ENCODE peak calls at places on chromosome 2, in four cellular contexts. One of them, this sample, is unnamed.

GRCh38 chr2:235621736-235622135 is 127.9 kb downstream of the AGAP1 start:
- DNase-seq in NAMALWA: no peak
- DNase-seq in SHP77: no peak
- DNase-seq in Panc1: no peak
- DNase-seq in this sample: no peak

GRCh38 chr2:28355521-28356094 is 37.0 kb upstream of the FOSL2 start:
- DNase-seq in SHP77: peak
- DNase-seq in Panc1: no peak
- DNase-seq in NAMALWA: no peak
- DNase-seq in this sample: no peak

GRCh38 chr2:3466966-3467365 is 52.4 kb downstream of the ADI1 start:
- DNase-seq in SHP77: no peak
- DNase-seq in Panc1: no peak
- DNase-seq in NAMALWA: no peak
- DNase-seq in this sample: no peak

GRCh38 chr2:235142588-235142987 is 190.8 kb downstream of the SH3BP4 start:
- DNase-seq in SHP77: no peak
- DNase-seq in NAMALWA: no peak
- DNase-seq in Panc1: no peak
- DNase-seq in this sample: no peak

GRCh38 chr2:8098952-8099582 is 582.8 kb upstream of the ID2 start:
- DNase-seq in Panc1: no peak
- DNase-seq in NAMALWA: no peak
- DNase-seq in SHP77: no peak
- DNase-seq in this sample: no peak

GRCh38 chr2:167127135-167127534 is 238.9 kb downstream of the XIRP2 start:
- DNase-seq in Panc1: no peak
- DNase-seq in NAMALWA: peak
- DNase-seq in SHP77: no peak
- DNase-seq in this sample: no peak

GRCh38 chr2:25430556-25430955 is 88.8 kb upstream of the DNMT3A start:
- DNase-seq in Panc1: no peak
- DNase-seq in SHP77: no peak
- DNase-seq in NAMALWA: no peak
- DNase-seq in this sample: no peak

GRCh38 chr2:23635666-23636340 is 250.8 kb downstream of the KLHL29 start:
- DNase-seq in NAMALWA: no peak
- DNase-seq in SHP77: no peak
- DNase-seq in Panc1: no peak
- DNase-seq in this sample: no peak

GRCh38 chr2:152453129-152453642 is 118.2 kb downstream of the FMNL2 start:
- DNase-seq in NAMALWA: no peak
- DNase-seq in SHP77: no peak
- DNase-seq in Panc1: no peak
- DNase-seq in this sample: no peak

GRCh38 chr2:188132385-188132784 is 159.3 kb upstream of the GULP1 start:
- DNase-seq in SHP77: peak
- DNase-seq in NAMALWA: no peak
- DNase-seq in Panc1: no peak
- DNase-seq in this sample: no peak

GRCh38 chr2:238857929-238858328 is 10.0 kb downstream of the TWIST2 start:
- DNase-seq in NAMALWA: peak
- DNase-seq in SHP77: no peak
- DNase-seq in Panc1: no peak
- DNase-seq in this sample: no peak

GRCh38 chr2:233542507-233542906 is 24.1 kb downstream of the USP40 start:
- DNase-seq in NAMALWA: no peak
- DNase-seq in SHP77: no peak
- DNase-seq in Panc1: no peak
- DNase-seq in this sample: no peak

GRCh38 chr2:240720686-240721595 is 29.3 kb downstream of the AQP12A start:
- DNase-seq in NAMALWA: no peak
- DNase-seq in SHP77: no peak
- DNase-seq in Panc1: no peak
- DNase-seq in this sample: no peak

GRCh38 chr2:174846218-174846617 is 81.9 kb upstream of the CHRNA1 start:
- DNase-seq in SHP77: no peak
- DNase-seq in Panc1: no peak
- DNase-seq in NAMALWA: no peak
- DNase-seq in this sample: no peak

GRCh38 chr2:226638576-226638975 is 161.0 kb downstream of the IRS1 start:
- DNase-seq in Panc1: no peak
- DNase-seq in SHP77: peak
- DNase-seq in NAMALWA: no peak
- DNase-seq in this sample: no peak

GRCh38 chr2:170815746-170816498 is 765 bp upstream of the GAD1 start:
- DNase-seq in NAMALWA: peak
- DNase-seq in Panc1: no peak
- DNase-seq in SHP77: peak
- DNase-seq in this sample: no peak

GRCh38 chr2:116160657-116161056 is 1653.8 kb upstream of the DDX18 start:
- DNase-seq in Panc1: no peak
- DNase-seq in NAMALWA: no peak
- DNase-seq in SHP77: no peak
- DNase-seq in this sample: no peak

GRCh38 chr2:235614900-235615712 is 121.3 kb downstream of the AGAP1 start:
- DNase-seq in NAMALWA: no peak
- DNase-seq in SHP77: no peak
- DNase-seq in Panc1: no peak
- DNase-seq in this sample: no peak

GRCh38 chr2:33373986-33374385 is 102.5 kb upstream of the RASGRP3 start:
- DNase-seq in NAMALWA: no peak
- DNase-seq in Panc1: no peak
- DNase-seq in SHP77: no peak
- DNase-seq in this sample: no peak

GRCh38 chr2:193409951-193410350 is 1215.2 kb upstream of the TMEFF2 start:
- DNase-seq in Panc1: no peak
- DNase-seq in SHP77: no peak
- DNase-seq in NAMALWA: no peak
- DNase-seq in this sample: no peak

GRCh38 chr2:85888020-85888744 is 608 bp downstream of the ST3GAL5 start:
- DNase-seq in NAMALWA: peak
- DNase-seq in Panc1: no peak
- DNase-seq in SHP77: no peak
- DNase-seq in this sample: no peak

GRCh38 chr2:128187032-128187654 is 96.1 kb downstream of the UGGT1 start:
- DNase-seq in SHP77: no peak
- DNase-seq in NAMALWA: no peak
- DNase-seq in Panc1: no peak
- DNase-seq in this sample: peak